ENCODE peak calls at places on chromosomes 16 and 17, in four cellular contexts. X is GM04503, C is NCI-H1092 treated with DMSO at 0.1 percent for 48 hours, B is ELR. N is an unnamed sample.

GRCh38 chr17:64455993-64456885 is 7.3 kb downstream of the MILR1 start:
- DNase-seq in B (peak; percentile 33), C (no peak), X (no peak), N (no peak)

GRCh38 chr16:53817117-53817516 is 113.2 kb downstream of the FTO start:
- DNase-seq in C (no peak), X (peak; percentile 73), B (peak; percentile 93), N (no peak)

GRCh38 chr17:35630530-35631148 is 43.5 kb downstream of the AP2B1 start:
- DNase-seq in X (peak; percentile 17), B (peak; percentile 89), C (no peak), N (no peak)

GRCh38 chr17:19263621-19264010 is 26.4 kb downstream of the EPN2 start:
- DNase-seq in C (no peak), X (no peak), B (peak; percentile 76), N (no peak)

GRCh38 chr16:87044829-87045228 is 272.4 kb downstream of the C16orf95 start:
- DNase-seq in C (no peak), X (no peak), B (no peak), N (no peak)

GRCh38 chr17:73508057-73508930 is 136.0 kb downstream of the SDK2 start:
- DNase-seq in X (no peak), C (no peak), B (no peak), N (peak; percentile 94)

GRCh38 chr17:3687949-3688614 is 7.9 kb downstream of the P2RX5 start:
- DNase-seq in X (no peak), C (no peak), B (no peak), N (peak; percentile 61)

GRCh38 chr17:51601622-51602261 is 341.4 kb downstream of the UTP18 start:
- DNase-seq in X (no peak), C (no peak), B (no peak), N (no peak)

GRCh38 chr17:45338023-45338781 is 21.4 kb upstream of the MAP3K14 start:
- DNase-seq in C (no peak), B (no peak), X (no peak), N (no peak)

GRCh38 chr17:39096435-39097158 is 54.8 kb downstream of the PLXDC1 start:
- DNase-seq in C (no peak), X (no peak), B (no peak), N (no peak)

GRCh38 chr17:29148257-29148789 is 31.9 kb downstream of the MYO18A start:
- DNase-seq in C (no peak), X (no peak), B (no peak), N (no peak)

GRCh38 chr16:27724491-27724878 is 174.5 kb downstream of the KATNIP start:
- DNase-seq in B (no peak), C (peak; percentile 17), X (no peak), N (peak; percentile 87)

GRCh38 chr16:18048858-18049257 is 287.7 kb downstream of the NPIPA8 start:
- DNase-seq in B (no peak), X (no peak), C (no peak), N (no peak)

GRCh38 chr16:48091077-48091476 is 64.7 kb downstream of the ABCC12 start:
- DNase-seq in X (no peak), C (no peak), B (no peak), N (peak; percentile 5)

GRCh38 chr17:45284176-45285140 is 22.6 kb upstream of the SPATA32 start:
- DNase-seq in X (no peak), B (peak; percentile 37), C (no peak), N (no peak)

GRCh38 chr17:40251576-40251975 is 32.5 kb downstream of the WIPF2 start:
- DNase-seq in B (peak; percentile 87), C (no peak), X (peak; percentile 94), N (no peak)

GRCh38 chr16:76583466-76583865 is 306.3 kb downstream of the CNTNAP4 start:
- DNase-seq in C (peak; percentile 96), B (no peak), X (no peak), N (peak; percentile 97)

GRCh38 chr16:7313170-7313569 is 19.5 kb upstream of the RBFOX1 start:
- DNase-seq in C (peak; percentile 19), B (no peak), X (no peak), N (no peak)

N was measured in NCI-H2171 treated with DMSO at 0.1 percent for 48 hours.